ENCODE peak calls at places on chromosomes 1 and 21, in nine cellular contexts. G is NCI-H187; P is CD4-positive, CD25-positive, alpha-beta regulatory T cell; N is cardiac muscle cell; D is NCI-H510A; J is activated effector memory CD4-positive, alpha-beta T cell treated with Interleukin-2 at 50 U/mL for 16 hours; Y is IMR-90; M is ovary; F is substantia nigra. R is an unnamed sample.

GRCh38 chr21:45011426-45011825 is 63.0 kb upstream of the ADARB1 start:
- DNase-seq in N (no peak), G (no peak), F (no peak), D (no peak), J (no peak), P (no peak), Y (no peak), M (no peak), R (no peak)

GRCh38 chr1:171707583-171707982 is 34.3 kb downstream of the VAMP4 start:
- DNase-seq in J (no peak), N (no peak), G (no peak), F (no peak), Y (no peak), M (no peak), D (no peak), P (no peak), R (no peak)

GRCh38 chr1:220789532-220790147 is 2.9 kb downstream of the MTARC1 start:
- DNase-seq in Y (no peak), J (no peak), F (no peak), D (no peak), P (no peak), G (no peak), M (no peak), N (peak; percentile 66), R (no peak)

GRCh38 chr1:191025896-191026642 is 548.4 kb upstream of the BRINP3 start:
- DNase-seq in M (no peak), Y (no peak), F (no peak), J (no peak), D (no peak), N (no peak), P (no peak), G (no peak), R (no peak)

GRCh38 chr1:19439464-19440171 is 45.7 kb downstream of the CAPZB start:
- DNase-seq in Y (no peak), N (peak; percentile 36), M (peak; percentile 75), P (no peak), J (peak; percentile 19), D (no peak), G (no peak), F (peak; percentile 52), R (no peak)

GRCh38 chr1:171582589-171582988 is 39.5 kb upstream of the MYOCOS start:
- DNase-seq in F (no peak), D (no peak), G (no peak), M (no peak), P (no peak), Y (no peak), N (no peak), J (no peak), R (no peak)

GRCh38 chr1:107750364-107750959 is 214.5 kb downstream of the VAV3 start:
- DNase-seq in G (peak; percentile 23), M (no peak), P (no peak), F (peak; percentile 14), N (peak; percentile 67), J (no peak), D (peak; percentile 62), Y (peak; percentile 43), R (no peak)

GRCh38 chr1:172394167-172394751 is 26.2 kb upstream of the C1orf105 start:
- DNase-seq in J (peak; percentile 52), F (no peak), G (no peak), M (no peak), P (peak; percentile 13), D (no peak), N (no peak), Y (peak; percentile 22), R (no peak)

GRCh38 chr1:81699234-81699633 is 101.5 kb upstream of the ADGRL2 start:
- DNase-seq in N (peak; percentile 54), G (no peak), F (no peak), D (no peak), P (no peak), M (no peak), Y (peak; percentile 80), J (no peak), R (no peak)

GRCh38 chr1:38741341-38741740 is 118.2 kb downstream of the RRAGC start:
- DNase-seq in J (no peak), F (no peak), Y (no peak), P (no peak), N (peak; percentile 77), M (no peak), G (no peak), D (no peak), R (no peak)

GRCh38 chr21:39182016-39182415 is 1.2 kb downstream of the PSMG1 start:
- DNase-seq in M (no peak), Y (no peak), N (no peak), F (no peak), G (no peak), J (no peak), P (no peak), D (no peak), R (no peak)

GRCh38 chr21:34363733-34364132 is at the start of gene KCNE2:
- DNase-seq in N (no peak), D (no peak), F (no peak), J (no peak), Y (no peak), M (no peak), P (no peak), G (no peak), R (no peak)

GRCh38 chr1:111990878-111991760 is 1.7 kb upstream of the KCND3 start:
- DNase-seq in J (no peak), M (peak; percentile 65), G (peak; percentile 78), D (peak; percentile 61), F (peak; percentile 51), P (no peak), Y (no peak), N (peak; percentile 67), R (peak; percentile 60)

GRCh38 chr1:114077188-114077587 is 76.5 kb downstream of the SYT6 start:
- DNase-seq in J (no peak), G (no peak), M (no peak), Y (no peak), P (no peak), F (no peak), N (no peak), D (no peak), R (no peak)

GRCh38 chr1:94974824-94975223 is 47.9 kb upstream of the CNN3 start:
- DNase-seq in N (no peak), F (no peak), Y (peak; percentile 94), J (no peak), D (no peak), P (no peak), M (no peak), G (no peak), R (no peak)

GRCh38 chr1:210739627-210740026 is 394.3 kb downstream of the KCNH1 start:
- DNase-seq in G (no peak), N (no peak), M (no peak), F (no peak), J (no peak), Y (peak; percentile 7), D (no peak), P (no peak), R (no peak)

GRCh38 chr1:107327446-107327845 is 186.6 kb downstream of the NTNG1 start:
- DNase-seq in D (no peak), Y (no peak), G (no peak), J (no peak), N (no peak), M (no peak), P (no peak), F (no peak), R (no peak)

GRCh38 chr21:26554365-26554764 is 18.7 kb downstream of the CYYR1 start:
- DNase-seq in J (no peak), N (no peak), G (no peak), F (no peak), D (no peak), M (no peak), Y (no peak), P (no peak), R (no peak)

GRCh38 chr1:88873737-88874374 is 17.5 kb downstream of the GTF2B start:
- DNase-seq in F (no peak), Y (peak; percentile 23), J (no peak), G (no peak), P (no peak), D (no peak), N (peak; percentile 89), M (no peak), R (no peak)

GRCh38 chr21:46056450-46056903 is 41.4 kb upstream of the COL6A2 start:
- DNase-seq in F (no peak), J (no peak), D (no peak), P (no peak), M (peak; percentile 97), N (peak; percentile 97), Y (peak; percentile 94), G (no peak), R (no peak)

GRCh38 chr1:81600363-81600762 is 200.4 kb upstream of the ADGRL2 start:
- DNase-seq in N (no peak), M (no peak), J (no peak), P (no peak), D (no peak), Y (no peak), F (no peak), G (no peak), R (no peak)

GRCh38 chr1:53359934-53360276 is 32.0 kb upstream of the LRP8 start:
- DNase-seq in F (no peak), G (no peak), N (no peak), Y (no peak), P (no peak), D (no peak), M (no peak), J (no peak), R (no peak)

GRCh38 chr1:91617242-91617837 is 116.7 kb downstream of the CDC7 start:
- DNase-seq in D (peak; percentile 79), J (no peak), N (no peak), P (no peak), M (peak; percentile 67), Y (no peak), G (no peak), F (no peak), R (no peak)

GRCh38 chr1:233448290-233448689 is 120.8 kb downstream of the MAP3K21 start:
- DNase-seq in G (no peak), D (no peak), Y (no peak), P (no peak), J (no peak), F (no peak), M (no peak), N (no peak), R (no peak)

GRCh38 chr1:222749927-222750326 is 12.9 kb downstream of the FAM177B start:
- DNase-seq in Y (no peak), J (no peak), P (no peak), D (no peak), G (no peak), N (no peak), F (no peak), M (no peak), R (no peak)

R was measured in NCI-H1436 treated with DMSO at 0.1 percent for 48 hours.